ENCODE peak calls at places on chromosomes 1 and 21, in four cellular contexts. One of them, this sample, is unnamed.

GRCh38 chr1:171740356-171740863 is 1.5 kb downstream of the VAMP4 start:
- DNase-seq in H1: no peak
- DNase-seq in K562: no peak
- DNase-seq in HepG2: no peak
- DNase-seq in this sample: no peak

GRCh38 chr1:108916788-108917187 is 40.0 kb downstream of the GPSM2 start:
- DNase-seq in H1: no peak
- DNase-seq in K562: no peak
- DNase-seq in HepG2: no peak
- DNase-seq in this sample: no peak

GRCh38 chr1:205316179-205316578 is 5.4 kb downstream of the NUAK2 start:
- DNase-seq in H1: no peak
- DNase-seq in K562: no peak
- DNase-seq in HepG2: no peak
- DNase-seq in this sample: no peak

GRCh38 chr1:165815725-165816124 is 11.7 kb upstream of the UCK2 start:
- DNase-seq in H1: no peak
- DNase-seq in K562: peak
- DNase-seq in HepG2: no peak
- DNase-seq in this sample: peak

GRCh38 chr1:48869116-48869893 is 92.6 kb upstream of the BEND5 start:
- DNase-seq in H1: no peak
- DNase-seq in K562: no peak
- DNase-seq in HepG2: peak
- DNase-seq in this sample: no peak

GRCh38 chr1:54237656-54238055 is 37.7 kb downstream of the MRPL37 start:
- DNase-seq in H1: no peak
- DNase-seq in K562: no peak
- DNase-seq in HepG2: no peak
- DNase-seq in this sample: no peak

GRCh38 chr1:156958247-156958714 is 37.8 kb downstream of the LRRC71 start:
- DNase-seq in H1: no peak
- DNase-seq in K562: peak
- DNase-seq in HepG2: no peak
- DNase-seq in this sample: no peak

GRCh38 chr1:113456967-113457366 is 66.7 kb downstream of the MAGI3 start:
- DNase-seq in H1: no peak
- DNase-seq in K562: peak
- DNase-seq in HepG2: peak
- DNase-seq in this sample: peak

GRCh38 chr21:33025471-33026298 is at the start of gene OLIG2:
- DNase-seq in H1: peak
- DNase-seq in K562: no peak
- DNase-seq in HepG2: no peak
- DNase-seq in this sample: no peak

GRCh38 chr1:157969693-157970485 is 23.6 kb upstream of the KIRREL1 start:
- DNase-seq in H1: no peak
- DNase-seq in K562: peak
- DNase-seq in HepG2: peak
- DNase-seq in this sample: peak

GRCh38 chr1:22121421-22121911 is 21.4 kb downstream of the WNT4 start:
- DNase-seq in H1: no peak
- DNase-seq in K562: peak
- DNase-seq in HepG2: no peak
- DNase-seq in this sample: no peak

GRCh38 chr21:35476616-35477395 is 427.7 kb upstream of the RUNX1 start:
- DNase-seq in H1: no peak
- DNase-seq in K562: no peak
- DNase-seq in HepG2: no peak
- DNase-seq in this sample: no peak

GRCh38 chr21:46617267-46618051 is 12.6 kb upstream of the S100B start:
- DNase-seq in H1: no peak
- DNase-seq in K562: no peak
- DNase-seq in HepG2: no peak
- DNase-seq in this sample: no peak

GRCh38 chr1:228283476-228284147 is 75.8 kb downstream of the OBSCN start:
- DNase-seq in H1: no peak
- DNase-seq in K562: no peak
- DNase-seq in HepG2: no peak
- DNase-seq in this sample: no peak

GRCh38 chr1:244214009-244214967 is 163.2 kb downstream of the ZBTB18 start:
- DNase-seq in H1: peak
- DNase-seq in K562: no peak
- DNase-seq in HepG2: peak
- DNase-seq in this sample: peak

GRCh38 chr1:63643926-63644325 is 50.7 kb downstream of the PGM1 start:
- DNase-seq in H1: no peak
- DNase-seq in K562: no peak
- DNase-seq in HepG2: no peak
- DNase-seq in this sample: no peak

GRCh38 chr1:153652795-153653507 is 5.6 kb upstream of the SNAPIN start:
- DNase-seq in H1: no peak
- DNase-seq in K562: no peak
- DNase-seq in HepG2: no peak
- DNase-seq in this sample: no peak

GRCh38 chr1:16019580-16020277 is 1.9 kb upstream of the HSPB7 start:
- DNase-seq in H1: no peak
- DNase-seq in K562: no peak
- DNase-seq in HepG2: no peak
- DNase-seq in this sample: no peak

GRCh38 chr1:171965802-171966201 is 124.5 kb downstream of the DNM3 start:
- DNase-seq in H1: no peak
- DNase-seq in K562: no peak
- DNase-seq in HepG2: no peak
- DNase-seq in this sample: no peak

GRCh38 chr1:228777211-228777610 is 41.9 kb downstream of the RHOU start:
- DNase-seq in H1: no peak
- DNase-seq in K562: no peak
- DNase-seq in HepG2: no peak
- DNase-seq in this sample: no peak

DNA sequence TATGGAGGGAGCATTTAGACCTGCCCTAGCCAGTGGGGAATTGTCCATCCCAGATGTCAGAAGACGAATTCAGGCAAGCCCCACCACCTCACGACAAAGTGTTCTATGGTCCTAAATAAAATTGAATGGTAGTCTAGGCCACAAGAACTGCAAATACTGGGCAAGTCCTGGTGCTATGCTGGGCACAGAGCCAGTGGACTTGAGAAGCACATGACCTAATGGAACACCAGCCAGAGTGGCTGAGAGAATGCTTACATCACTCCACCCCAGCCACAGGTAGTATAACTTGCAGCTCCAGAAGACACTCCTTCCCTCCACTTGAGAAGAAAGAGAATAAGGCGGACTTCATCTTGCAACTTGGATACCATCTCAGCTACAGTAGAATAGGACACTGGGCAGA is 567.3 kb upstream of the CXADR start:
- DNase-seq in H1: no peak
- DNase-seq in K562: no peak
- DNase-seq in HepG2: no peak
- DNase-seq in this sample: no peak
- TF ChIP-seq PHF8 in H1: no peak
- TF ChIP-seq PHF8 in K562: no peak
- TF ChIP-seq PHF8 in HepG2: no peak
- TF ChIP-seq PHF8 in this sample: no peak

GRCh38 chr21:44461438-44462089 is 6.3 kb downstream of the LRRC3 start:
- DNase-seq in H1: no peak
- DNase-seq in K562: peak
- DNase-seq in HepG2: peak
- DNase-seq in this sample: no peak
- TF ChIP-seq CTCF in H1: no peak
- TF ChIP-seq CTCF in K562: peak
- TF ChIP-seq CTCF in HepG2: peak
- TF ChIP-seq CTCF in this sample: no peak

DNA sequence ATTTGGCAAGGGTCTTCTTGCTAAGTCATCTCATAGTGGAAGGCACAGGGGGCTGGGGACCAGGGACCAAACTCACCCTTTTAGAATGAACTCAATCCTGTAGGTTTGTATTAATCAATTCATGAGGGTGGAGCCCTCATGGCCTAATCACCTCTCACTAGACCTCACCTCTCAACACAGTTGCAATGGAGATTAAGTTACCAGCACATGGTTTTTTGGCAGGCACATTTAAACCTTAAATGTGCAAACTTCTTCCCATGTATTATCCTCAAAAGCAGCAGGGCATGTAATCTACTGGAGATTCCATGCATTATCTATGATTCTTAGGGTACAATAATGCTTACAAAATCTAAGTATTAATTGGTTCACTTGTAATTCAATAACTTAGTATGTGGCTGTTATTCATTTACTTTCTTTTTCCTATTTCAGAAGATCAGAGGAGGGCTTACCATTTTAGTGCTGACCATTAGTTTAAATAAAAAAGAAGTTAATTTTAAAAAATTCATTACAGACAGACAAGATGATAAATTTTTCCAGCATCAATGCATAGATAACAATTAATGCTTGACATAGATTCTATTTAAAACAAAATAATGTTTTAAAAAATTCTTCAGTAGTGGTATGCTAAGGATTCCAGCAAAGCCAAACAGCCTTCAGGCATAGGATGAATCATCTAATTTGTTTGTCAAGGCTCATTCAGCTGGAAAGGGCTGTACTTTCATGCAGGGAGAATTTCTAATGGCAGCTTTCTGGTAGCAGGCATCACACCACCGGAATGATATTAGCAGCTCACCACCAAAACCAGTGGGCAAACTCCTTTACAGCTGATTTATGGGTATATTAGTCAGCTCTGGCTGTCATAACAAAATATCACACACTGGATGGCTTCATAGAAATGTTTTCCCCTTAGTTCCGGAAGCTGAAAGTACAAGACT is 124.6 kb upstream of the ZNF648 start:
- DNase-seq in H1: no peak
- DNase-seq in K562: no peak
- DNase-seq in HepG2: peak
- DNase-seq in this sample: peak
- TF ChIP-seq PHF8 in H1: no peak
- TF ChIP-seq PHF8 in K562: no peak
- TF ChIP-seq PHF8 in HepG2: no peak
- TF ChIP-seq PHF8 in this sample: no peak

GRCh38 chr1:72780212-72780611 is 497.9 kb upstream of the NEGR1 start:
- DNase-seq in H1: no peak
- DNase-seq in K562: no peak
- DNase-seq in HepG2: no peak
- DNase-seq in this sample: no peak

GRCh38 chr1:72781038-72781437 is 498.7 kb upstream of the NEGR1 start:
- DNase-seq in H1: no peak
- DNase-seq in K562: no peak
- DNase-seq in HepG2: no peak
- DNase-seq in this sample: no peak

GRCh38 chr1:72777918-72778317 is 495.6 kb upstream of the NEGR1 start:
- DNase-seq in H1: no peak
- DNase-seq in K562: no peak
- DNase-seq in HepG2: no peak
- DNase-seq in this sample: no peak
- TF ChIP-seq CTCF in H1: no peak
- TF ChIP-seq CTCF in K562: no peak
- TF ChIP-seq CTCF in HepG2: no peak
- TF ChIP-seq CTCF in this sample: no peak

DNA sequence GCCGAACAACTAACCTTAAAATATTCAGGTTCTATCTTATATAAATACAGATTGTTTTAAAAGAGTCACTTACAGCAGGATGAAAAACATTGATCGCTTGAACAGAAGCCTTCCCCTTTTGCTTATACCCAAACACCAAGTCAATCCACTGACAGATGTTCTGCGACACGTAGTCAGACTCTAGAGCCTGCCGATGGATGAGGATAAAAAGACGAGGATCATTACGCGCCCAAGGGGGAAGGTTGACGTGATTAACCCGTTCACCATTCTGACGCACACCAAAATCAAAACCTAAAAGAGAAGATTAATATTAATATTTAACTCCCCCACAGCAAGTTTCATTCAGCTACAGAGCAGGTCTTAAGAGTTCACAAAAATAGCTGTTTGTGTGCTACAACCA is 59.4 kb upstream of the GNG4 start:
- DNase-seq in H1: no peak
- DNase-seq in K562: no peak
- DNase-seq in HepG2: no peak
- DNase-seq in this sample: peak
- TF ChIP-seq PHF8 in H1: no peak
- TF ChIP-seq PHF8 in K562: no peak
- TF ChIP-seq PHF8 in HepG2: no peak
- TF ChIP-seq PHF8 in this sample: no peak

GRCh38 chr1:215875236-215875635 is 308.1 kb downstream of the KCTD3 start:
- DNase-seq in H1: no peak
- DNase-seq in K562: no peak
- DNase-seq in HepG2: no peak
- DNase-seq in this sample: no peak

GRCh38 chr1:215877452-215877951 is 310.4 kb downstream of the KCTD3 start:
- DNase-seq in H1: no peak
- DNase-seq in K562: no peak
- DNase-seq in HepG2: no peak
- DNase-seq in this sample: no peak

GRCh38 chr1:215878843-215879242 is 311.7 kb downstream of the KCTD3 start:
- DNase-seq in H1: no peak
- DNase-seq in K562: no peak
- DNase-seq in HepG2: no peak
- DNase-seq in this sample: no peak

GRCh38 chr1:215875712-215876111 is 308.6 kb downstream of the KCTD3 start:
- DNase-seq in H1: no peak
- DNase-seq in K562: no peak
- DNase-seq in HepG2: no peak
- DNase-seq in this sample: no peak

GRCh38 chr1:215878128-215878527 is 311.0 kb downstream of the KCTD3 start:
- DNase-seq in H1: no peak
- DNase-seq in K562: no peak
- DNase-seq in HepG2: no peak
- DNase-seq in this sample: no peak
- TF ChIP-seq CTCF in H1: no peak
- TF ChIP-seq CTCF in K562: no peak
- TF ChIP-seq CTCF in HepG2: no peak
- TF ChIP-seq CTCF in this sample: no peak

DNA sequence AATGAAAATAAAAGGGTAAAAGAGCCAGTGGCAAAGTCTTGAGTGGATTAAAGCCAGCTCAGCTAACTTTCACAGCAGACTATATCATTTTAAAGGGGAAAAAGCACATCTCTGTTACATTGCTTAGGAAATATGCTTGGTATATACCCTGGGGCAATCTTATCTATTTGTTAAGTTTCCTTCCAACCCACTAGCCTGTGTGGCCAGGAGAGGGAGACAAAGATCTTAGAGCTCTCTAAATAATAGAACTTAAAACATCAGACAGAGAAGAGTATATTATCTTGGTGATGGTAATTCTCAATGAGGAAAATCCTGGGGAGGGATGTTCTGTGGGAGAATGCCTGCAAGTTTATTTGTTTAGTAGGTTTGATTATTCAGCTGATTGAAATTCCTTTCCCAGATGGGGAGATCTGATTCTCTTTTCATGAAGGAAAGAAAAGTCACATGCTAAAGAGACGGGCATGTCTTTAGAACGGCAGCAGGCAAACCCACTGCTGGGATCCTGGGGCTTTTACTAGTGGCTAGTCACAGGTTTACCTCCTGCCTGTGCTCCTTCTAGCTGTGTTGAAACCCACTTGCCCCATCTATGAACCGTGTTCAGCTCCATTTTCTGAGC is 3.6 kb downstream of the KCNE2 start:
- DNase-seq in H1: no peak
- DNase-seq in K562: peak
- DNase-seq in HepG2: peak
- DNase-seq in this sample: peak
- TF ChIP-seq PHF8 in H1: no peak
- TF ChIP-seq PHF8 in K562: no peak
- TF ChIP-seq PHF8 in HepG2: no peak
- TF ChIP-seq PHF8 in this sample: no peak

This sample was measured in A549.